ENCODE peak calls at places on chromosomes 7 and 10, in four cellular contexts. One of them, this sample, is unnamed.
A peak's percentile ranks its signal among the peaks of the same experiment; 100 is the strongest.

GRCh38 chr7:157588271-157588589 is 251.4 kb downstream of the DNAJB6 start:
- DNase-seq in HTR-8/SVneo: no peak
- DNase-seq in GOT3: no peak
- DNase-seq in islet precursor cell: no peak
- DNase-seq in this sample: no peak

GRCh38 chr7:26664735-26665420 is 199.5 kb downstream of the SKAP2 start:
- DNase-seq in GOT3: no peak
- DNase-seq in islet precursor cell: no peak
- DNase-seq in HTR-8/SVneo: peak; percentile 32
- DNase-seq in this sample: no peak

GRCh38 chr10:122495406-122496340 is 34.3 kb downstream of the HTRA1 start:
- DNase-seq in GOT3: no peak
- DNase-seq in islet precursor cell: no peak
- DNase-seq in HTR-8/SVneo: no peak
- DNase-seq in this sample: no peak

GRCh38 chr7:44222776-44223261 is 22.0 kb downstream of the YKT6 start:
- DNase-seq in GOT3: no peak
- DNase-seq in HTR-8/SVneo: no peak
- DNase-seq in islet precursor cell: no peak
- DNase-seq in this sample: no peak

GRCh38 chr10:58932126-58932525 is 244.3 kb upstream of the PHYHIPL start:
- DNase-seq in islet precursor cell: no peak
- DNase-seq in GOT3: no peak
- DNase-seq in HTR-8/SVneo: no peak
- DNase-seq in this sample: no peak

GRCh38 chr7:147412782-147413186 is 1177.8 kb upstream of the C7orf33 start:
- DNase-seq in HTR-8/SVneo: peak; percentile 50
- DNase-seq in islet precursor cell: no peak
- DNase-seq in GOT3: no peak
- DNase-seq in this sample: no peak

GRCh38 chr7:25305831-25306230 is 77.5 kb upstream of the NPVF start:
- DNase-seq in GOT3: no peak
- DNase-seq in islet precursor cell: no peak
- DNase-seq in HTR-8/SVneo: no peak
- DNase-seq in this sample: no peak

GRCh38 chr10:87579563-87579962 is 74.9 kb downstream of the MINPP1 start:
- DNase-seq in islet precursor cell: no peak
- DNase-seq in HTR-8/SVneo: no peak
- DNase-seq in GOT3: no peak
- DNase-seq in this sample: no peak

GRCh38 chr10:100728928-100729876 is 16.2 kb upstream of the PAX2 start:
- DNase-seq in HTR-8/SVneo: peak; percentile 62
- DNase-seq in islet precursor cell: peak; percentile 88
- DNase-seq in GOT3: no peak
- DNase-seq in this sample: no peak

GRCh38 chr7:15839415-15840100 is 153.1 kb upstream of the MEOX2 start:
- DNase-seq in islet precursor cell: peak; percentile 88
- DNase-seq in GOT3: no peak
- DNase-seq in HTR-8/SVneo: no peak
- DNase-seq in this sample: no peak

GRCh38 chr7:25998499-25998898 is 153.5 kb upstream of the NFE2L3 start:
- DNase-seq in HTR-8/SVneo: no peak
- DNase-seq in GOT3: no peak
- DNase-seq in islet precursor cell: no peak
- DNase-seq in this sample: no peak

GRCh38 chr10:73110345-73110849 is at the start of gene NUDT13:
- DNase-seq in islet precursor cell: peak; percentile 86
- DNase-seq in HTR-8/SVneo: peak; percentile 83
- DNase-seq in GOT3: no peak
- DNase-seq in this sample: peak; percentile 21

This sample was measured in thoracic aorta.